ENCODE peak calls at places on chromosomes 6 and 20, in nine cellular contexts. One of them, this sample, is unnamed. For H3K27me3, the result is how much of the 10 kb centered on the place peaks cover.

GRCh38 chr6:49775043-49775442 is 12.0 kb downstream of the PGK2 start:
- DNase-seq in AG04450: no peak
- DNase-seq in DND-41: no peak
- DNase-seq in CD4-positive, alpha-beta memory T cell: no peak
- DNase-seq in transverse colon: no peak
- DNase-seq in cardiac muscle cell: no peak
- DNase-seq in ovary: no peak
- DNase-seq in CD4-positive, alpha-beta T cell: no peak
- DNase-seq in testis: no peak
- DNase-seq in this sample: no peak

GRCh38 chr6:119207973-119208725 is 129.7 kb upstream of the FAM184A start:
- DNase-seq in AG04450: no peak
- DNase-seq in DND-41: no peak
- DNase-seq in CD4-positive, alpha-beta memory T cell: no peak
- DNase-seq in transverse colon: no peak
- DNase-seq in cardiac muscle cell: no peak
- DNase-seq in ovary: no peak
- DNase-seq in CD4-positive, alpha-beta T cell: no peak
- DNase-seq in testis: no peak
- DNase-seq in this sample: no peak

GRCh38 chr6:1726341-1726763 is 116.6 kb downstream of the FOXC1 start:
- DNase-seq in AG04450: no peak
- DNase-seq in DND-41: no peak
- DNase-seq in CD4-positive, alpha-beta memory T cell: no peak
- DNase-seq in transverse colon: no peak
- DNase-seq in cardiac muscle cell: no peak
- DNase-seq in ovary: no peak
- DNase-seq in CD4-positive, alpha-beta T cell: no peak
- DNase-seq in testis: no peak
- DNase-seq in this sample: no peak

GRCh38 chr6:127516676-127517273 is 2.4 kb downstream of the MTCL3 start:
- DNase-seq in AG04450: no peak
- DNase-seq in DND-41: peak
- DNase-seq in CD4-positive, alpha-beta memory T cell: peak
- DNase-seq in transverse colon: peak
- DNase-seq in cardiac muscle cell: peak
- DNase-seq in ovary: no peak
- DNase-seq in CD4-positive, alpha-beta T cell: peak
- DNase-seq in testis: peak
- DNase-seq in this sample: peak

GRCh38 chr20:16314722-16315121 is 258.5 kb downstream of the KIF16B start:
- DNase-seq in AG04450: no peak
- DNase-seq in DND-41: no peak
- DNase-seq in CD4-positive, alpha-beta memory T cell: no peak
- DNase-seq in transverse colon: no peak
- DNase-seq in cardiac muscle cell: no peak
- DNase-seq in ovary: no peak
- DNase-seq in CD4-positive, alpha-beta T cell: no peak
- DNase-seq in testis: no peak
- DNase-seq in this sample: no peak

GRCh38 chr6:168273483-168274045 is 46.0 kb downstream of the DACT2 start:
- DNase-seq in AG04450: no peak
- DNase-seq in DND-41: no peak
- DNase-seq in CD4-positive, alpha-beta memory T cell: no peak
- DNase-seq in transverse colon: no peak
- DNase-seq in cardiac muscle cell: no peak
- DNase-seq in ovary: no peak
- DNase-seq in CD4-positive, alpha-beta T cell: no peak
- DNase-seq in testis: no peak
- DNase-seq in this sample: no peak

GRCh38 chr6:132130530-132131298 is 179.5 kb upstream of the CCN2 start:
- DNase-seq in AG04450: no peak
- DNase-seq in DND-41: no peak
- DNase-seq in CD4-positive, alpha-beta memory T cell: no peak
- DNase-seq in transverse colon: peak
- DNase-seq in cardiac muscle cell: no peak
- DNase-seq in ovary: peak
- DNase-seq in CD4-positive, alpha-beta T cell: no peak
- DNase-seq in testis: peak
- DNase-seq in this sample: no peak

GRCh38 chr20:2751347-2751867 is 49.0 kb downstream of the CPXM1 start:
- DNase-seq in AG04450: no peak
- DNase-seq in DND-41: no peak
- DNase-seq in CD4-positive, alpha-beta memory T cell: no peak
- DNase-seq in transverse colon: no peak
- DNase-seq in cardiac muscle cell: no peak
- DNase-seq in ovary: peak
- DNase-seq in CD4-positive, alpha-beta T cell: no peak
- DNase-seq in testis: no peak
- DNase-seq in this sample: no peak

GRCh38 chr6:1535295-1535694 is 74.4 kb upstream of the FOXC1 start:
- DNase-seq in AG04450: no peak
- DNase-seq in DND-41: no peak
- DNase-seq in CD4-positive, alpha-beta memory T cell: peak
- DNase-seq in transverse colon: no peak
- DNase-seq in cardiac muscle cell: no peak
- DNase-seq in ovary: no peak
- DNase-seq in CD4-positive, alpha-beta T cell: peak
- DNase-seq in testis: no peak
- DNase-seq in this sample: no peak

GRCh38 chr20:32968833-32969241 is 35.4 kb downstream of the SUN5 start:
- DNase-seq in AG04450: no peak
- DNase-seq in DND-41: peak
- DNase-seq in CD4-positive, alpha-beta memory T cell: no peak
- DNase-seq in transverse colon: no peak
- DNase-seq in cardiac muscle cell: no peak
- DNase-seq in ovary: no peak
- DNase-seq in CD4-positive, alpha-beta T cell: no peak
- DNase-seq in testis: peak
- DNase-seq in this sample: peak

GRCh38 chr20:19211661-19212523 is 550 bp upstream of the SLC24A3 start:
- DNase-seq in AG04450: no peak
- DNase-seq in DND-41: no peak
- DNase-seq in CD4-positive, alpha-beta memory T cell: no peak
- DNase-seq in transverse colon: peak
- DNase-seq in cardiac muscle cell: peak
- DNase-seq in ovary: peak
- DNase-seq in CD4-positive, alpha-beta T cell: no peak
- DNase-seq in testis: peak
- DNase-seq in this sample: no peak

GRCh38 chr6:14596410-14596809 is 478.8 kb downstream of the CD83 start:
- DNase-seq in AG04450: no peak
- DNase-seq in DND-41: peak
- DNase-seq in CD4-positive, alpha-beta memory T cell: no peak
- DNase-seq in transverse colon: no peak
- DNase-seq in cardiac muscle cell: no peak
- DNase-seq in ovary: no peak
- DNase-seq in CD4-positive, alpha-beta T cell: no peak
- DNase-seq in testis: no peak
- DNase-seq in this sample: no peak

GRCh38 chr20:42258568-42258967 is 640.4 kb upstream of the CHD6 start:
- DNase-seq in AG04450: no peak
- DNase-seq in DND-41: no peak
- DNase-seq in CD4-positive, alpha-beta memory T cell: no peak
- DNase-seq in transverse colon: no peak
- DNase-seq in cardiac muscle cell: no peak
- DNase-seq in ovary: no peak
- DNase-seq in CD4-positive, alpha-beta T cell: no peak
- DNase-seq in testis: no peak
- DNase-seq in this sample: no peak
- H3K27ac ChIP-seq in AG04450: no peak
- H3K27ac ChIP-seq in DND-41: no peak
- H3K27ac ChIP-seq in CD4-positive, alpha-beta memory T cell: no peak
- H3K27ac ChIP-seq in transverse colon: no peak
- H3K27ac ChIP-seq in cardiac muscle cell: no peak
- H3K27ac ChIP-seq in ovary: no peak
- H3K27ac ChIP-seq in CD4-positive, alpha-beta T cell: no peak
- H3K27ac ChIP-seq in testis: no peak
- H3K27ac ChIP-seq in this sample: no peak

DNA sequence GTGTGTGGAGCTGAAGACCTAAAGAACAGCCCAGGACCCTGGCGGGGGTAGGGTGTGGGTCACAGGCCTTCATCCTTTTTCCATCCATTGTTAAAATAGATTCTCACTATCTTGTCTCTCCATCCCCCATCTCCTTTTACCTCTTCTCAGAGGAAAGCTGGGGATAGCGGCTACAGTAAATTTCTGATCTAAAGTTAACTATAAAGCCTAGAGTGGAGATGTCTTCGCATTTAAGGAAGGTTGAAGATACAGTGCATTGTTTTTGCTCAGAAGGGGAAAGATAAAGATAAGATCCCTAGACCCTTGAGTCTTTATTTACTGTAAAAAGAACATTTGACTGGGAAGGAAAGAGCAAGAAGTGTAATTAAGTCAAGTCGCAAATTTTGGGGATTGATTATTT is 8.6 kb downstream of the FOXA2 start:
- DNase-seq in AG04450: no peak
- DNase-seq in DND-41: no peak
- DNase-seq in CD4-positive, alpha-beta memory T cell: no peak
- DNase-seq in transverse colon: no peak
- DNase-seq in cardiac muscle cell: no peak
- DNase-seq in ovary: no peak
- DNase-seq in CD4-positive, alpha-beta T cell: no peak
- DNase-seq in testis: no peak
- DNase-seq in this sample: no peak
- H3K27me3 ChIP-seq in AG04450: half or more
- H3K27me3 ChIP-seq in DND-41: under half
- H3K27me3 ChIP-seq in CD4-positive, alpha-beta memory T cell: under half
- H3K27me3 ChIP-seq in transverse colon: half or more
- H3K27me3 ChIP-seq in cardiac muscle cell: half or more
- H3K27me3 ChIP-seq in ovary: under half
- H3K27me3 ChIP-seq in CD4-positive, alpha-beta T cell: half or more
- H3K27me3 ChIP-seq in testis: under half
- H3K27me3 ChIP-seq in this sample: under half

GRCh38 chr6:33578164-33578563 is 1.9 kb downstream of the BAK1 start:
- DNase-seq in AG04450: no peak
- DNase-seq in DND-41: no peak
- DNase-seq in CD4-positive, alpha-beta memory T cell: no peak
- DNase-seq in transverse colon: no peak
- DNase-seq in cardiac muscle cell: no peak
- DNase-seq in ovary: no peak
- DNase-seq in CD4-positive, alpha-beta T cell: no peak
- DNase-seq in testis: no peak
- DNase-seq in this sample: no peak

GRCh38 chr6:33576668-33577067 is 3.4 kb downstream of the BAK1 start:
- DNase-seq in AG04450: no peak
- DNase-seq in DND-41: no peak
- DNase-seq in CD4-positive, alpha-beta memory T cell: no peak
- DNase-seq in transverse colon: no peak
- DNase-seq in cardiac muscle cell: no peak
- DNase-seq in ovary: no peak
- DNase-seq in CD4-positive, alpha-beta T cell: no peak
- DNase-seq in testis: no peak
- DNase-seq in this sample: no peak

GRCh38 chr6:33578588-33579011 is 1.5 kb downstream of the BAK1 start:
- DNase-seq in AG04450: no peak
- DNase-seq in DND-41: peak
- DNase-seq in CD4-positive, alpha-beta memory T cell: peak
- DNase-seq in transverse colon: peak
- DNase-seq in cardiac muscle cell: no peak
- DNase-seq in ovary: no peak
- DNase-seq in CD4-positive, alpha-beta T cell: peak
- DNase-seq in testis: no peak
- DNase-seq in this sample: peak

GRCh38 chr6:33577106-33577535 is 3.0 kb downstream of the BAK1 start:
- DNase-seq in AG04450: no peak
- DNase-seq in DND-41: no peak
- DNase-seq in CD4-positive, alpha-beta memory T cell: no peak
- DNase-seq in transverse colon: peak
- DNase-seq in cardiac muscle cell: no peak
- DNase-seq in ovary: peak
- DNase-seq in CD4-positive, alpha-beta T cell: no peak
- DNase-seq in testis: peak
- DNase-seq in this sample: no peak

DNA sequence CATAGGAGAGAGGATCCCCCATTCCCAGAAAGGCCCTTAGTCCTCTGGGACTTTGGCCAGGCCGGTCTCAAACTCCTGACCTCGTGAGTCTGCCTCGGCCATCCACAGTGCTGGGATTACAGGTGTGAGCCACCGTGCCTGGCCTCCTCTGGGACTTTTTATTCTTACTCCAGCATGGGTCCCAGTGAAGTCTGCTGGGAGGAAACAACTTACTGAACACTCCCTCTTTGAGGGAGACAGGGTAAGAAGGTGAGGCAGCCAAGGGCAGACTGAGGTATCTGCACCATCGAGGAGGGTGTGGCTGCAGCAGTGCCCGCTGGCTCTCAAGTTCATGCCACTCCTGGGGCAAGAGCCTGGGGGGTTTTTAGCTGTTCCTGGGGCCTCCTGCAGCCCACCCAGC is 2.4 kb downstream of the BAK1 start:
- DNase-seq in AG04450: no peak
- DNase-seq in DND-41: no peak
- DNase-seq in CD4-positive, alpha-beta memory T cell: no peak
- DNase-seq in transverse colon: peak
- DNase-seq in cardiac muscle cell: no peak
- DNase-seq in ovary: no peak
- DNase-seq in CD4-positive, alpha-beta T cell: no peak
- DNase-seq in testis: no peak
- DNase-seq in this sample: no peak
- H3K27ac ChIP-seq in AG04450: no peak
- H3K27ac ChIP-seq in DND-41: peak
- H3K27ac ChIP-seq in CD4-positive, alpha-beta memory T cell: peak
- H3K27ac ChIP-seq in transverse colon: peak
- H3K27ac ChIP-seq in cardiac muscle cell: no peak
- H3K27ac ChIP-seq in ovary: peak
- H3K27ac ChIP-seq in CD4-positive, alpha-beta T cell: peak
- H3K27ac ChIP-seq in testis: peak
- H3K27ac ChIP-seq in this sample: peak

GRCh38 chr20:23230766-23231385 is 119.7 kb upstream of the NXT1 start:
- DNase-seq in AG04450: no peak
- DNase-seq in DND-41: no peak
- DNase-seq in CD4-positive, alpha-beta memory T cell: no peak
- DNase-seq in transverse colon: no peak
- DNase-seq in cardiac muscle cell: no peak
- DNase-seq in ovary: no peak
- DNase-seq in CD4-positive, alpha-beta T cell: no peak
- DNase-seq in testis: no peak
- DNase-seq in this sample: no peak

GRCh38 chr20:23233341-23233740 is 117.2 kb upstream of the NXT1 start:
- DNase-seq in AG04450: no peak
- DNase-seq in DND-41: no peak
- DNase-seq in CD4-positive, alpha-beta memory T cell: no peak
- DNase-seq in transverse colon: no peak
- DNase-seq in cardiac muscle cell: no peak
- DNase-seq in ovary: no peak
- DNase-seq in CD4-positive, alpha-beta T cell: no peak
- DNase-seq in testis: no peak
- DNase-seq in this sample: no peak

GRCh38 chr20:23231561-23232218 is 118.9 kb upstream of the NXT1 start:
- DNase-seq in AG04450: no peak
- DNase-seq in DND-41: no peak
- DNase-seq in CD4-positive, alpha-beta memory T cell: no peak
- DNase-seq in transverse colon: no peak
- DNase-seq in cardiac muscle cell: no peak
- DNase-seq in ovary: no peak
- DNase-seq in CD4-positive, alpha-beta T cell: no peak
- DNase-seq in testis: no peak
- DNase-seq in this sample: no peak

GRCh38 chr20:23232679-23233308 is 117.8 kb upstream of the NXT1 start:
- DNase-seq in AG04450: no peak
- DNase-seq in DND-41: no peak
- DNase-seq in CD4-positive, alpha-beta memory T cell: no peak
- DNase-seq in transverse colon: no peak
- DNase-seq in cardiac muscle cell: no peak
- DNase-seq in ovary: no peak
- DNase-seq in CD4-positive, alpha-beta T cell: no peak
- DNase-seq in testis: no peak
- DNase-seq in this sample: no peak

GRCh38 chr20:23232219-23232581 is 118.4 kb upstream of the NXT1 start:
- DNase-seq in AG04450: no peak
- DNase-seq in DND-41: no peak
- DNase-seq in CD4-positive, alpha-beta memory T cell: no peak
- DNase-seq in transverse colon: no peak
- DNase-seq in cardiac muscle cell: no peak
- DNase-seq in ovary: no peak
- DNase-seq in CD4-positive, alpha-beta T cell: no peak
- DNase-seq in testis: no peak
- DNase-seq in this sample: no peak
- H3K27me3 ChIP-seq in AG04450: under half
- H3K27me3 ChIP-seq in DND-41: under half
- H3K27me3 ChIP-seq in CD4-positive, alpha-beta memory T cell: under half
- H3K27me3 ChIP-seq in transverse colon: under half
- H3K27me3 ChIP-seq in cardiac muscle cell: under half
- H3K27me3 ChIP-seq in ovary: under half
- H3K27me3 ChIP-seq in CD4-positive, alpha-beta T cell: under half
- H3K27me3 ChIP-seq in testis: under half
- H3K27me3 ChIP-seq in this sample: under half

This sample was measured in CD8-positive, alpha-beta memory T cell.